ENCODE peak calls at places on chromosomes 7 and 10, in six cellular contexts. G is breast epithelium, W is upper lobe of left lung, V is lower leg skin, F is IMR-90, H is transverse colon. A is an unnamed sample.
A peak's percentile ranks its signal among the peaks of the same experiment; 100 is the strongest.

GRCh38 chr10:21675157-21675796 is 141.2 kb downstream of the MLLT10 start:
- DNase-seq in G (no peak), W (no peak), V (no peak), F (peak; percentile 29), H (peak; percentile 31), A (no peak)

GRCh38 chr7:21960922-21961321 is 15.2 kb upstream of the CDCA7L start:
- DNase-seq in G (no peak), W (no peak), V (no peak), F (peak; percentile 83), H (no peak), A (peak; percentile 71)

GRCh38 chr7:91311844-91312243 is 47.6 kb downstream of the FZD1 start:
- DNase-seq in G (no peak), W (no peak), V (no peak), F (no peak), H (no peak), A (no peak)

GRCh38 chr10:99331207-99331803 is 2.1 kb downstream of the CNNM1 start:
- DNase-seq in G (no peak), W (no peak), V (no peak), F (peak; percentile 22), H (no peak), A (no peak)

GRCh38 chr7:36863901-36864701 is 139.8 kb upstream of the AOAH start:
- DNase-seq in G (no peak), W (peak; percentile 50), V (no peak), F (no peak), H (peak; percentile 10), A (no peak)

GRCh38 chr10:72316748-72317435 is 37.8 kb downstream of the DNAJB12 start:
- DNase-seq in G (no peak), W (peak; percentile 77), V (no peak), F (no peak), H (peak; percentile 84), A (no peak)

GRCh38 chr10:124120410-124121061 is 27.1 kb upstream of the CHST15 start:
- DNase-seq in G (no peak), W (no peak), V (no peak), F (no peak), H (no peak), A (no peak)

GRCh38 chr10:116753759-116754158 is 11.4 kb upstream of the HSPA12A start:
- DNase-seq in G (no peak), W (peak; percentile 40), V (no peak), F (peak; percentile 34), H (no peak), A (no peak)

GRCh38 chr7:569071-569855 is 49.6 kb upstream of the PDGFA start:
- DNase-seq in G (no peak), W (no peak), V (no peak), F (no peak), H (no peak), A (no peak)

GRCh38 chr7:80921130-80921529 is 2.3 kb upstream of the SEMA3C start:
- DNase-seq in G (no peak), W (no peak), V (no peak), F (no peak), H (no peak), A (no peak)

GRCh38 chr7:80918909-80919721 is at the start of gene SEMA3C:
- DNase-seq in G (peak; percentile 86), W (peak; percentile 93), V (peak; percentile 96), F (peak; percentile 94), H (peak; percentile 90), A (peak; percentile 72)

GRCh38 chr7:80924090-80924489 is 5.2 kb upstream of the SEMA3C start:
- DNase-seq in G (no peak), W (no peak), V (no peak), F (no peak), H (no peak), A (no peak)

GRCh38 chr7:80923211-80923612 is 4.4 kb upstream of the SEMA3C start:
- DNase-seq in G (no peak), W (no peak), V (no peak), F (no peak), H (no peak), A (no peak)

GRCh38 chr7:80922254-80923049 is 3.6 kb upstream of the SEMA3C start:
- DNase-seq in G (peak; percentile 59), W (peak; percentile 39), V (no peak), F (no peak), H (peak; percentile 30), A (no peak)
- TF ChIP-seq POLR2A in G (no peak), W (no peak), V (no peak), F (no peak), H (no peak), A (no peak)

DNA sequence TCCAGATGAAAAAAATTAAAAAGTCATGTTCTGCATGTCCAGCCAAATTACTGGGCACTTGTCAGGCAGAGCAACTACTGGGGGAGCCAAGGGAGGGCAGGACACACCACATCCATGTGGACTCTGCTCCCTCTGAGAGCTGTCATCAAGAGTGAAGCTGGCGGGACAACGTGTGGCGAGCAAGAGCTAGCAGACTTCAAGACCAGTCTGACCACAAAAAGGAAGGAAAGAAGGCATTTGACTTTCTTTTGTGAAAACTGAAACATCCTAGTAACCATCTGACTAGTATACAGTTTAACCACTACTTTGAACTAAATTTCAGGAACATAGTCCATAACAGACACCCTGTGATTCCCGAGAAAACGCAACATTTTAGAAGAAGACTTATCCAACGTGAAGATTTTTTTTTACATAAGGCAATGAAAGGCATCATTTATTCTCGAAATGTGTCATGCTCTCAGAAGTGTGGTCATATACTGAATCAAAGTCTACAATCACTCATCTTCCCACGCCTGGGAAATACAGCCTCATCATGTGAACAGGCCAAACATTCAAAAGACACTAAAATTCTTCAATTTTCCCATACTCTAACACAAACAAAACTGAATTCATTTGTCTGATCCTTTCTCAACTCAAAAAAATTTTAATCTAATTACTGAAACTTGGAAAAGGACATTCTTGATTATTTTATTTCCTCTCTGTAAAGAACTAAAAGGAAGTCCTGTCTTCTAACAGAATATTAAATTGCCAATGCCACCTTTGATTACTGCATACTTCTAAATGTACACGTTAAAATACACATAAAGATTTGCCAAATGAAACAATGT is 15.5 kb downstream of the CYTH3 start:
- DNase-seq in G (no peak), W (no peak), V (no peak), F (peak; percentile 67), H (peak; percentile 22), A (no peak)
- TF ChIP-seq POLR2A in G (no peak), W (no peak), V (no peak), F (no peak), H (no peak), A (no peak)

GRCh38 chr7:30143748-30144251 is 9.0 kb downstream of the MTURN start:
- DNase-seq in G (peak; percentile 48), W (no peak), V (no peak), F (peak; percentile 62), H (no peak), A (no peak)
- TF ChIP-seq POLR2A in G (no peak), W (no peak), V (no peak), F (no peak), H (no peak), A (no peak)

DNA sequence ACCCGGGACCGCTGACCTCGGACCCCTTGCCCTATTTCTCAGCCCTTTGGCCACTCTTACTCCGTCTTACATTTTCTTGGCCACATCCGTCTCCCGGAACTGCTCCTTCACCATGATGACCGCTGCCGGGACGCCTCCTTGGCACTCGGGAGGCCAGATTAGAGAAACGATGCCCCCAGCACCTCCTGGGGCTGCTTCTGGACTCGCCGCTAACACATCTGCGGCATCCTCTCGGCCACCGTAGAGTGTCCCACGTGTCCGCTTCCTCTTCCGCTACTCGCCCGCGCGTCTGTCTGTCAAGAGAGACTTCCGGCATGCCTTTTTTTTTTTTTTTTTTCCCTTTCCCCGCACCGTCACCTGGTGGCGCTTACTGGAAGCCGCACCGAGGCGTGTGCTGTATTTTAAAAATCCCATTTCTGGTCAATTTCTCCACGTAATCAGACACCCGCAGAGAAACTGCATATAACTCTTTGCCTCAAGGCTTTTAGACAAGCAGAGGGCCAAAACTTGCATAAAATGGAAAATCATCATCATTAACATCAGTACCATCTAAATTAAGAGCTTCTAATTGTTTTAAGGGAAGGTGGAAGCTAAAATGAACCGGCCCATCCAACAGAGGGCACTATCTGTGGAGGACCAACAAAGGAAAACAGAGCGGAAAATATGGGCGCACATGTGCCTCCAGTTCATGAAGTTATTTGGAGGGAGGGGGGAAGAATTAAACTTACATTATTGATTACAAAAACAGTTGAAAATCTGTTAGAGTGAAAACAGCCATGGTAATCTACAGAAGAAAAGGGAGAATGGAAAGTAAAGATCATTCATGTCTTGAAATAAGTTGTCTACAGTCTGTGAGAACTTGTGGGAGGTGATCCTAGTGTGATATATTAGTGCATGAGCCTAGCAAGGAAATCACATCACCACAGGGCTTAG is at the start of gene POLR3A:
- DNase-seq in G (peak; percentile 92), W (peak; percentile 88), V (peak; percentile 99), F (peak; percentile 99), H (peak; percentile 96), A (peak; percentile 84)
- TF ChIP-seq POLR2A in G (no peak), W (no peak), V (no peak), F (no peak), H (no peak), A (peak; percentile 75)

GRCh38 chr7:79453558-79454324 is at the start of gene MAGI2:
- DNase-seq in G (peak; percentile 67), W (peak; percentile 63), V (peak; percentile 96), F (peak; percentile 84), H (peak; percentile 63), A (peak; percentile 44)
- TF ChIP-seq POLR2A in G (peak; percentile 68), W (peak; percentile 62), V (no peak), F (peak; percentile 17), H (peak; percentile 63), A (peak; percentile 50)

GRCh38 chr10:133170092-133170491 is 10.1 kb downstream of the KNDC1 start:
- DNase-seq in G (no peak), W (no peak), V (peak; percentile 69), F (no peak), H (no peak), A (no peak)
- TF ChIP-seq POLR2A in G (no peak), W (no peak), V (no peak), F (no peak), H (no peak), A (no peak)

DNA sequence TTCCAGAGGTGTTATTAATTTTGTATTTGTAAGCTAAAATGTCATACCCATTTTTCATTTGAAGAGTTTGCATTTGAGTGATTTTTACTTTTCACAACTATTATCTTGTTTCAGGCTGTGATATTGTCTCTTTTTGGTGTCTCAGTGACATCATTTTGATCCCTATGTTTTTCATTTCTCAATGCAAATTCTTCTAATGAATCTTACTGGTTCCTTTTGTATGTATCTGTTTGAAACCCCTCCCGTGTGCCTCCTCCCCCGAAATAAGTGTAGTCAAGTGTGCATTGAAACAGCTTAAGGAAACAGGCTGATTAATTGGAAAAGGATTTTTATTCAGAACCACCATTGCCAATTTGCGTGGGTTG is 77.8 kb downstream of the SHH start:
- DNase-seq in G (no peak), W (no peak), V (no peak), F (no peak), H (no peak), A (no peak)
- TF ChIP-seq POLR2A in G (no peak), W (no peak), V (no peak), F (no peak), H (no peak), A (no peak)

DNA sequence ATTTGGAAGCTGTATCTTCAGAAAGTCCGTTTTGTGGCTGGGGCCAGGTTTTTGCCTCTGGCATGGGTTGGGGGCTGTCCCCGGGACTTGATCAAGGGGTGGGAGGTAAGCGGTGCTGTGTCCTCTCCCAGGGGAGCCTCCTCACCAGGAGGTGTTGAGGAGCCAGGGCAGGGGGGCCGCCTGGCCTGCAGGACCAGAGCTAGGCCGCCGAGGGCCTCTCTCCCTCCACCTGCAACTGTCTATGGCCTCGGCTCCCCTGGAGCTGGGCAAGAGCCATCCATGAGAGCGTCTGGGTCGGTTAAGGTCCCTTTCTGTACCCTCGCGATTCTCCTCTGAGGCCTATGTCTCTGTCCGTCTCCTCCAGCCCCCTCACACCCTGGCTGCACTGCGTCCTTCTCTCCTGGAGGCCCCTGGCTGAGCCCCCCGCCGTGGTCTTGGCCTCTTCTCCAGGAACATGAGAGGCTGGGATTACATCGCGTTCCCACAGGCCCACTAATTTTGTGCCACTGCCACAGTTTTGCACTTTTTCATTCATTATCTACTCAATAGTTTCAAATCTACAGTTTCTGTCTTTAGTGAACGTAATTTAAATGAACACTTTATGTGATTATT is 20.6 kb downstream of the CALML5 start:
- DNase-seq in G (peak; percentile 15), W (no peak), V (peak; percentile 70), F (no peak), H (no peak), A (no peak)
- TF ChIP-seq POLR2A in G (no peak), W (no peak), V (no peak), F (no peak), H (no peak), A (no peak)